ENCODE peak calls at places on chromosomes 1 and 21, in five cellular contexts. J is C1 segment of cervical spinal cord; L is CD8-positive, alpha-beta memory T cell; E is fibroblast of mammary gland; I is activated CD8-positive, alpha-beta memory T cell treated with anti-CD3 and anti-CD28 coated beads for 1 hour. K is an unnamed sample.

GRCh38 chr21:33552999-33553598 is 10.3 kb downstream of the SON start:
- DNase-seq in J (no peak), L (no peak), E (no peak), I (no peak), K (no peak)

GRCh38 chr21:44671911-44672310 is 5.2 kb upstream of the KRTAP12-2 start:
- DNase-seq in J (no peak), L (no peak), E (no peak), I (no peak), K (no peak)

GRCh38 chr1:1058088-1058905 is 15.8 kb downstream of the RNF223 start:
- DNase-seq in J (no peak), L (no peak), E (no peak), I (no peak), K (no peak)

GRCh38 chr1:212452323-212453155 is 19.8 kb downstream of the NENF start:
- DNase-seq in J (no peak), L (no peak), E (peak), I (no peak), K (peak)

GRCh38 chr1:167156466-167156865 is 62.6 kb downstream of the STYXL2 start:
- DNase-seq in J (no peak), L (no peak), E (no peak), I (no peak), K (no peak)

GRCh38 chr1:221203224-221204054 is 324.2 kb downstream of the HLX start:
- DNase-seq in J (no peak), L (peak), E (peak), I (peak), K (peak)

GRCh38 chr1:113101588-113101987 is 28.6 kb downstream of the LRIG2 start:
- DNase-seq in J (no peak), L (no peak), E (peak), I (no peak), K (peak)

GRCh38 chr1:243917177-243917862 is 67.3 kb upstream of the AKT3 start:
- DNase-seq in J (no peak), L (no peak), E (peak), I (no peak), K (peak)

GRCh38 chr21:36491191-36491916 is 11.4 kb upstream of the CLDN14 start:
- DNase-seq in J (no peak), L (no peak), E (peak), I (no peak), K (no peak)